ENCODE peak calls at places on chromosomes 11 and 22, in ten cellular contexts. One of them, this sample, is unnamed.

GRCh38 chr11:116461789-116462188 is 311.0 kb downstream of the BUD13 start:
- DNase-seq in sciatic nerve: no peak
- DNase-seq in NCI-H187: no peak
- DNase-seq in cardiac fibroblast: no peak
- DNase-seq in lung: no peak
- DNase-seq in CMK: no peak
- DNase-seq in EL: no peak
- DNase-seq in head of caudate nucleus: peak; percentile 57
- DNase-seq in GM13977: no peak
- DNase-seq in HT1080: no peak
- DNase-seq in this sample: no peak

GRCh38 chr11:66341502-66342126 is 3.3 kb downstream of the BRMS1 start:
- DNase-seq in sciatic nerve: no peak
- DNase-seq in CMK: no peak
- DNase-seq in cardiac fibroblast: no peak
- DNase-seq in NCI-H187: no peak
- DNase-seq in HT1080: no peak
- DNase-seq in GM13977: no peak
- DNase-seq in EL: no peak
- DNase-seq in lung: no peak
- DNase-seq in head of caudate nucleus: no peak
- DNase-seq in this sample: no peak

GRCh38 chr11:67076202-67076601 is 19.6 kb downstream of the RHOD start:
- DNase-seq in sciatic nerve: no peak
- DNase-seq in head of caudate nucleus: no peak
- DNase-seq in lung: no peak
- DNase-seq in EL: no peak
- DNase-seq in cardiac fibroblast: no peak
- DNase-seq in NCI-H187: no peak
- DNase-seq in HT1080: no peak
- DNase-seq in CMK: no peak
- DNase-seq in GM13977: no peak
- DNase-seq in this sample: no peak

GRCh38 chr11:47355283-47356128 is 3.0 kb upstream of the MYBPC3 start:
- DNase-seq in HT1080: peak; percentile 88
- DNase-seq in NCI-H187: peak; percentile 94
- DNase-seq in GM13977: no peak
- DNase-seq in sciatic nerve: peak; percentile 96
- DNase-seq in lung: peak; percentile 93
- DNase-seq in cardiac fibroblast: peak; percentile 94
- DNase-seq in EL: peak; percentile 91
- DNase-seq in head of caudate nucleus: peak; percentile 96
- DNase-seq in CMK: no peak
- DNase-seq in this sample: peak; percentile 44

GRCh38 chr11:5136246-5136645 is 1.9 kb downstream of the OR52A5 start:
- DNase-seq in GM13977: no peak
- DNase-seq in CMK: no peak
- DNase-seq in cardiac fibroblast: no peak
- DNase-seq in lung: no peak
- DNase-seq in EL: no peak
- DNase-seq in head of caudate nucleus: no peak
- DNase-seq in NCI-H187: no peak
- DNase-seq in sciatic nerve: no peak
- DNase-seq in HT1080: no peak
- DNase-seq in this sample: no peak

GRCh38 chr11:87125257-87125656 is 87.5 kb downstream of the TMEM135 start:
- DNase-seq in GM13977: no peak
- DNase-seq in head of caudate nucleus: no peak
- DNase-seq in lung: no peak
- DNase-seq in NCI-H187: no peak
- DNase-seq in CMK: no peak
- DNase-seq in EL: no peak
- DNase-seq in cardiac fibroblast: no peak
- DNase-seq in sciatic nerve: no peak
- DNase-seq in HT1080: no peak
- DNase-seq in this sample: no peak

GRCh38 chr22:30283342-30283741 is 6.0 kb downstream of the CASTOR1 start:
- DNase-seq in EL: no peak
- DNase-seq in sciatic nerve: no peak
- DNase-seq in lung: no peak
- DNase-seq in HT1080: no peak
- DNase-seq in head of caudate nucleus: no peak
- DNase-seq in NCI-H187: no peak
- DNase-seq in cardiac fibroblast: no peak
- DNase-seq in CMK: no peak
- DNase-seq in GM13977: no peak
- DNase-seq in this sample: no peak

GRCh38 chr11:46564459-46564858 is 29.4 kb downstream of the AMBRA1 start:
- DNase-seq in head of caudate nucleus: no peak
- DNase-seq in HT1080: peak; percentile 76
- DNase-seq in sciatic nerve: no peak
- DNase-seq in EL: peak; percentile 66
- DNase-seq in lung: no peak
- DNase-seq in NCI-H187: no peak
- DNase-seq in cardiac fibroblast: no peak
- DNase-seq in CMK: no peak
- DNase-seq in GM13977: no peak
- DNase-seq in this sample: no peak

GRCh38 chr22:29987143-29987542 is 93.1 kb upstream of the HORMAD2 start:
- DNase-seq in cardiac fibroblast: no peak
- DNase-seq in head of caudate nucleus: peak; percentile 56
- DNase-seq in NCI-H187: no peak
- DNase-seq in HT1080: no peak
- DNase-seq in CMK: no peak
- DNase-seq in EL: no peak
- DNase-seq in sciatic nerve: no peak
- DNase-seq in GM13977: no peak
- DNase-seq in lung: no peak
- DNase-seq in this sample: peak; percentile 41

GRCh38 chr11:42311504-42311903 is 852.1 kb upstream of the LRRC4C start:
- DNase-seq in HT1080: no peak
- DNase-seq in CMK: no peak
- DNase-seq in EL: no peak
- DNase-seq in NCI-H187: no peak
- DNase-seq in cardiac fibroblast: peak; percentile 32
- DNase-seq in head of caudate nucleus: peak; percentile 14
- DNase-seq in GM13977: no peak
- DNase-seq in sciatic nerve: no peak
- DNase-seq in lung: no peak
- DNase-seq in this sample: no peak

GRCh38 chr22:45150139-45150538 is 13.6 kb upstream of the NUP50 start:
- DNase-seq in lung: no peak
- DNase-seq in cardiac fibroblast: no peak
- DNase-seq in EL: no peak
- DNase-seq in NCI-H187: no peak
- DNase-seq in head of caudate nucleus: no peak
- DNase-seq in sciatic nerve: no peak
- DNase-seq in GM13977: no peak
- DNase-seq in HT1080: no peak
- DNase-seq in CMK: no peak
- DNase-seq in this sample: no peak

GRCh38 chr22:42091446-42091764 is 833 bp upstream of the NDUFA6 start:
- DNase-seq in cardiac fibroblast: no peak
- DNase-seq in sciatic nerve: no peak
- DNase-seq in EL: no peak
- DNase-seq in CMK: no peak
- DNase-seq in NCI-H187: no peak
- DNase-seq in HT1080: no peak
- DNase-seq in lung: no peak
- DNase-seq in GM13977: no peak
- DNase-seq in head of caudate nucleus: no peak
- DNase-seq in this sample: peak; percentile 27

GRCh38 chr11:15148181-15148580 is 33.5 kb downstream of the INSC start:
- DNase-seq in GM13977: no peak
- DNase-seq in HT1080: no peak
- DNase-seq in CMK: no peak
- DNase-seq in head of caudate nucleus: no peak
- DNase-seq in lung: no peak
- DNase-seq in sciatic nerve: no peak
- DNase-seq in EL: no peak
- DNase-seq in NCI-H187: no peak
- DNase-seq in cardiac fibroblast: peak; percentile 12
- DNase-seq in this sample: no peak

GRCh38 chr11:46363455-46363920 is 16.2 kb downstream of the DGKZ start:
- DNase-seq in cardiac fibroblast: no peak
- DNase-seq in NCI-H187: no peak
- DNase-seq in GM13977: no peak
- DNase-seq in HT1080: peak; percentile 96
- DNase-seq in EL: peak; percentile 49
- DNase-seq in lung: no peak
- DNase-seq in CMK: no peak
- DNase-seq in sciatic nerve: no peak
- DNase-seq in head of caudate nucleus: peak; percentile 87
- DNase-seq in this sample: no peak

GRCh38 chr11:44112083-44112865 is 16.8 kb downstream of the EXT2 start:
- DNase-seq in cardiac fibroblast: peak; percentile 59
- DNase-seq in head of caudate nucleus: peak; percentile 40
- DNase-seq in NCI-H187: no peak
- DNase-seq in sciatic nerve: no peak
- DNase-seq in lung: no peak
- DNase-seq in EL: peak; percentile 84
- DNase-seq in GM13977: no peak
- DNase-seq in HT1080: peak; percentile 36
- DNase-seq in CMK: no peak
- DNase-seq in this sample: peak; percentile 37

GRCh38 chr11:107856981-107857517 is 1.5 kb downstream of the SLC35F2 start:
- DNase-seq in sciatic nerve: no peak
- DNase-seq in head of caudate nucleus: no peak
- DNase-seq in lung: no peak
- DNase-seq in EL: peak; percentile 11
- DNase-seq in HT1080: peak; percentile 58
- DNase-seq in cardiac fibroblast: no peak
- DNase-seq in NCI-H187: no peak
- DNase-seq in GM13977: no peak
- DNase-seq in CMK: peak; percentile 43
- DNase-seq in this sample: no peak

GRCh38 chr11:124837491-124837856 is 27.8 kb upstream of the ROBO3 start:
- DNase-seq in lung: no peak
- DNase-seq in head of caudate nucleus: peak; percentile 41
- DNase-seq in sciatic nerve: no peak
- DNase-seq in NCI-H187: no peak
- DNase-seq in GM13977: peak; percentile 70
- DNase-seq in CMK: peak; percentile 55
- DNase-seq in HT1080: peak; percentile 83
- DNase-seq in cardiac fibroblast: peak; percentile 93
- DNase-seq in EL: peak; percentile 82
- DNase-seq in this sample: peak; percentile 52

GRCh38 chr22:27642104-27642800 is 159.3 kb downstream of the MN1 start:
- DNase-seq in HT1080: no peak
- DNase-seq in head of caudate nucleus: peak; percentile 96
- DNase-seq in EL: no peak
- DNase-seq in lung: no peak
- DNase-seq in GM13977: no peak
- DNase-seq in CMK: no peak
- DNase-seq in NCI-H187: no peak
- DNase-seq in sciatic nerve: peak; percentile 75
- DNase-seq in cardiac fibroblast: no peak
- DNase-seq in this sample: no peak

GRCh38 chr22:29443452-29443851 is 5.1 kb downstream of the RFPL1 start:
- DNase-seq in head of caudate nucleus: no peak
- DNase-seq in EL: no peak
- DNase-seq in CMK: no peak
- DNase-seq in cardiac fibroblast: peak; percentile 14
- DNase-seq in lung: no peak
- DNase-seq in NCI-H187: no peak
- DNase-seq in sciatic nerve: no peak
- DNase-seq in GM13977: no peak
- DNase-seq in HT1080: no peak
- DNase-seq in this sample: no peak

GRCh38 chr11:69157156-69157821 is 1.6 kb downstream of the SMIM38 start:
- DNase-seq in sciatic nerve: peak; percentile 89
- DNase-seq in cardiac fibroblast: peak; percentile 59
- DNase-seq in CMK: no peak
- DNase-seq in EL: peak; percentile 68
- DNase-seq in GM13977: peak; percentile 84
- DNase-seq in HT1080: no peak
- DNase-seq in NCI-H187: no peak
- DNase-seq in lung: no peak
- DNase-seq in head of caudate nucleus: peak; percentile 93
- DNase-seq in this sample: peak; percentile 65

GRCh38 chr11:15278129-15278528 is 163.4 kb downstream of the INSC start:
- DNase-seq in GM13977: no peak
- DNase-seq in head of caudate nucleus: no peak
- DNase-seq in HT1080: peak; percentile 43
- DNase-seq in EL: peak; percentile 63
- DNase-seq in lung: no peak
- DNase-seq in cardiac fibroblast: peak; percentile 3
- DNase-seq in sciatic nerve: no peak
- DNase-seq in CMK: no peak
- DNase-seq in NCI-H187: no peak
- DNase-seq in this sample: no peak

GRCh38 chr11:106482920-106483761 is 405.7 kb downstream of the AASDHPPT start:
- DNase-seq in head of caudate nucleus: peak; percentile 73
- DNase-seq in CMK: no peak
- DNase-seq in NCI-H187: no peak
- DNase-seq in cardiac fibroblast: peak; percentile 72
- DNase-seq in HT1080: peak; percentile 88
- DNase-seq in EL: peak; percentile 57
- DNase-seq in lung: no peak
- DNase-seq in GM13977: no peak
- DNase-seq in sciatic nerve: no peak
- DNase-seq in this sample: no peak

GRCh38 chr11:36253238-36253637 is 36.0 kb downstream of the COMMD9 start:
- DNase-seq in head of caudate nucleus: peak; percentile 63
- DNase-seq in lung: no peak
- DNase-seq in sciatic nerve: no peak
- DNase-seq in GM13977: no peak
- DNase-seq in CMK: no peak
- DNase-seq in HT1080: no peak
- DNase-seq in cardiac fibroblast: no peak
- DNase-seq in NCI-H187: no peak
- DNase-seq in EL: no peak
- DNase-seq in this sample: no peak

GRCh38 chr11:132114185-132114584 is 743.8 kb downstream of the NTM start:
- DNase-seq in NCI-H187: peak; percentile 33
- DNase-seq in head of caudate nucleus: peak; percentile 54
- DNase-seq in GM13977: no peak
- DNase-seq in CMK: peak; percentile 31
- DNase-seq in HT1080: peak; percentile 47
- DNase-seq in sciatic nerve: no peak
- DNase-seq in cardiac fibroblast: no peak
- DNase-seq in EL: no peak
- DNase-seq in lung: no peak
- DNase-seq in this sample: peak; percentile 48

GRCh38 chr11:477042-477715 is 27.1 kb downstream of the PTDSS2 start:
- DNase-seq in lung: no peak
- DNase-seq in head of caudate nucleus: no peak
- DNase-seq in EL: no peak
- DNase-seq in HT1080: no peak
- DNase-seq in cardiac fibroblast: no peak
- DNase-seq in sciatic nerve: no peak
- DNase-seq in CMK: no peak
- DNase-seq in GM13977: no peak
- DNase-seq in NCI-H187: no peak
- DNase-seq in this sample: no peak

GRCh38 chr22:30015846-30016245 is 64.4 kb upstream of the HORMAD2 start:
- DNase-seq in head of caudate nucleus: no peak
- DNase-seq in EL: peak; percentile 95
- DNase-seq in cardiac fibroblast: no peak
- DNase-seq in HT1080: peak; percentile 41
- DNase-seq in sciatic nerve: no peak
- DNase-seq in NCI-H187: no peak
- DNase-seq in lung: no peak
- DNase-seq in GM13977: no peak
- DNase-seq in CMK: no peak
- DNase-seq in this sample: no peak

GRCh38 chr11:9001736-9002135 is 2.1 kb downstream of the NRIP3 start:
- DNase-seq in lung: no peak
- DNase-seq in head of caudate nucleus: no peak
- DNase-seq in EL: peak; percentile 90
- DNase-seq in cardiac fibroblast: peak; percentile 55
- DNase-seq in NCI-H187: no peak
- DNase-seq in CMK: no peak
- DNase-seq in sciatic nerve: no peak
- DNase-seq in GM13977: no peak
- DNase-seq in HT1080: peak; percentile 94
- DNase-seq in this sample: no peak

This sample was measured in GM12865.